ENCODE peak calls at places on chromosomes 5 and 9, in four cellular contexts. L is T-cell, D is activated T-cell treated with anti-CD3 and anti-CD28 coated beads for 1 hour, R is T-helper 1 cell. T is an unnamed sample.

GRCh38 chr5:31291323-31291854 is 97.9 kb downstream of the CDH6 start:
- DNase-seq in L (no peak), D (no peak), R (no peak), T (no peak)

GRCh38 chr9:69946800-69947437 is 96.7 kb upstream of the MAMDC2 start:
- DNase-seq in L (no peak), D (no peak), R (no peak), T (no peak)

GRCh38 chr9:116151966-116152381 is 1.6 kb upstream of the PAPPA start:
- DNase-seq in L (no peak), D (no peak), R (no peak), T (no peak)

GRCh38 chr5:64330728-64331231 is 165.1 kb downstream of the RNF180 start:
- DNase-seq in L (no peak), D (no peak), R (no peak), T (no peak)

GRCh38 chr9:132638240-132638639 is 31.5 kb downstream of the DDX31 start:
- DNase-seq in L (no peak), D (no peak), R (no peak), T (no peak)

GRCh38 chr9:95513722-95514121 is 3.0 kb downstream of the PTCH1 start:
- DNase-seq in L (no peak), D (no peak), R (no peak), T (no peak)

GRCh38 chr5:172789687-172790495 is 18.9 kb upstream of the DUSP1 start:
- DNase-seq in L (no peak), D (no peak), R (no peak), T (no peak)

GRCh38 chr5:83608122-83608521 is 112.5 kb downstream of the HAPLN1 start:
- DNase-seq in L (no peak), D (no peak), R (no peak), T (no peak)

GRCh38 chr5:138466058-138466899 is 1.0 kb downstream of the EGR1 start:
- DNase-seq in L (no peak), D (peak), R (no peak), T (no peak)

GRCh38 chr5:133298447-133298846 is 246.6 kb downstream of the HSPA4 start:
- DNase-seq in L (no peak), D (no peak), R (no peak), T (no peak)

GRCh38 chr5:155381654-155382053 is 368.1 kb downstream of the KIF4B start:
- DNase-seq in L (no peak), D (no peak), R (no peak), T (no peak)

GRCh38 chr5:52709171-52709925 is 78.4 kb upstream of the ITGA1 start:
- DNase-seq in L (no peak), D (no peak), R (no peak), T (no peak)

GRCh38 chr5:133930061-133930823 is 38.2 kb downstream of the C5orf15 start:
- DNase-seq in L (peak), D (peak), R (peak), T (peak)

GRCh38 chr5:100902406-100903035 is 561 bp downstream of the ST8SIA4 start:
- DNase-seq in L (no peak), D (no peak), R (no peak), T (peak)

GRCh38 chr5:143148461-143149170 is 254.9 kb downstream of the NR3C1 start:
- DNase-seq in L (no peak), D (no peak), R (no peak), T (no peak)

GRCh38 chr5:172837640-172838039 is 3.6 kb downstream of the ERGIC1 start:
- DNase-seq in L (peak), D (peak), R (no peak), T (peak)

GRCh38 chr5:53631251-53631650 is 70.8 kb downstream of the NDUFS4 start:
- DNase-seq in L (no peak), D (no peak), R (no peak), T (no peak)

GRCh38 chr5:151721812-151722391 is 35.2 kb upstream of the SPARC start:
- DNase-seq in L (no peak), D (no peak), R (no peak), T (no peak)

GRCh38 chr5:53249529-53249928 is 140.0 kb upstream of the MOCS2 start:
- DNase-seq in L (no peak), D (no peak), R (no peak), T (no peak)

GRCh38 chr5:42301349-42301748 is 121.9 kb upstream of the GHR start:
- DNase-seq in L (no peak), D (no peak), R (no peak), T (no peak)

GRCh38 chr5:96133337-96134094 is 171.9 kb upstream of the ELL2 start:
- DNase-seq in L (no peak), D (no peak), R (no peak), T (no peak)

GRCh38 chr5:158485604-158486081 is 614.1 kb downstream of the EBF1 start:
- DNase-seq in L (no peak), D (no peak), R (no peak), T (no peak)